ENCODE peak calls at places on chromosome 3, in six cellular contexts. One of them, this sample, is unnamed.

GRCh38 chr3:52204337-52205073 is 6.5 kb downstream of the ALAS1 start:
- DNase-seq in mesendoderm: no peak
- DNase-seq in H1: no peak
- DNase-seq in mesenchymal stem cell: no peak
- DNase-seq in IMR-90: peak; percentile 18
- DNase-seq in H9: no peak
- DNase-seq in this sample: no peak

GRCh38 chr3:105619651-105620050 is 249.2 kb downstream of the CBLB start:
- DNase-seq in IMR-90: no peak
- DNase-seq in H9: no peak
- DNase-seq in H1: no peak
- DNase-seq in mesendoderm: no peak
- DNase-seq in mesenchymal stem cell: no peak
- DNase-seq in this sample: no peak

GRCh38 chr3:196914866-196915265 is 27.5 kb downstream of the NCBP2 start:
- DNase-seq in H1: no peak
- DNase-seq in mesendoderm: peak; percentile 29
- DNase-seq in mesenchymal stem cell: no peak
- DNase-seq in H9: peak; percentile 53
- DNase-seq in IMR-90: no peak
- DNase-seq in this sample: no peak

GRCh38 chr3:95629802-95630201 is 1184.6 kb upstream of the EPHA6 start:
- DNase-seq in H9: no peak
- DNase-seq in mesenchymal stem cell: no peak
- DNase-seq in mesendoderm: peak; percentile 60
- DNase-seq in H1: no peak
- DNase-seq in IMR-90: no peak
- DNase-seq in this sample: no peak

GRCh38 chr3:196518999-196519737 is 4.0 kb upstream of the SMCO1 start:
- DNase-seq in mesendoderm: peak; percentile 85
- DNase-seq in H9: peak; percentile 73
- DNase-seq in H1: peak; percentile 85
- DNase-seq in mesenchymal stem cell: peak; percentile 64
- DNase-seq in IMR-90: peak; percentile 73
- DNase-seq in this sample: no peak

GRCh38 chr3:63968612-63969350 is 54.5 kb downstream of the PSMD6 start:
- DNase-seq in H9: no peak
- DNase-seq in IMR-90: peak; percentile 19
- DNase-seq in mesendoderm: no peak
- DNase-seq in H1: no peak
- DNase-seq in mesenchymal stem cell: no peak
- DNase-seq in this sample: no peak

GRCh38 chr3:119562307-119562961 is 3.0 kb upstream of the CD80 start:
- DNase-seq in mesendoderm: no peak
- DNase-seq in mesenchymal stem cell: peak; percentile 6
- DNase-seq in H9: no peak
- DNase-seq in H1: no peak
- DNase-seq in IMR-90: no peak
- DNase-seq in this sample: no peak

GRCh38 chr3:137010137-137010536 is 52.4 kb downstream of the IL20RB start:
- DNase-seq in IMR-90: no peak
- DNase-seq in H1: no peak
- DNase-seq in H9: no peak
- DNase-seq in mesenchymal stem cell: no peak
- DNase-seq in mesendoderm: no peak
- DNase-seq in this sample: no peak

GRCh38 chr3:106913111-106913698 is 464.0 kb upstream of the CCDC54 start:
- DNase-seq in H9: peak; percentile 75
- DNase-seq in H1: peak; percentile 72
- DNase-seq in mesendoderm: peak; percentile 91
- DNase-seq in IMR-90: peak; percentile 12
- DNase-seq in mesenchymal stem cell: peak; percentile 39
- DNase-seq in this sample: peak; percentile 8

GRCh38 chr3:169827712-169828111 is 15.0 kb upstream of the LRRC34 start:
- DNase-seq in mesenchymal stem cell: no peak
- DNase-seq in mesendoderm: no peak
- DNase-seq in H1: no peak
- DNase-seq in H9: no peak
- DNase-seq in IMR-90: no peak
- DNase-seq in this sample: no peak

GRCh38 chr3:10597733-10598132 is 92.3 kb upstream of the ATP2B2 start:
- DNase-seq in H1: no peak
- DNase-seq in IMR-90: no peak
- DNase-seq in mesenchymal stem cell: no peak
- DNase-seq in mesendoderm: no peak
- DNase-seq in H9: no peak
- DNase-seq in this sample: no peak

GRCh38 chr3:131714585-131715220 is 211.9 kb upstream of the MRPL3 start:
- DNase-seq in mesenchymal stem cell: no peak
- DNase-seq in H1: no peak
- DNase-seq in H9: no peak
- DNase-seq in IMR-90: no peak
- DNase-seq in mesendoderm: no peak
- DNase-seq in this sample: no peak

GRCh38 chr3:56683122-56683817 is at the start of gene TASOR:
- DNase-seq in IMR-90: peak; percentile 60
- DNase-seq in mesenchymal stem cell: peak; percentile 76
- DNase-seq in H9: peak; percentile 77
- DNase-seq in H1: peak; percentile 90
- DNase-seq in mesendoderm: peak; percentile 81
- DNase-seq in this sample: peak; percentile 51

GRCh38 chr3:158330820-158331219 is 220.9 kb downstream of the RSRC1 start:
- DNase-seq in H1: no peak
- DNase-seq in mesendoderm: peak; percentile 3
- DNase-seq in IMR-90: peak; percentile 40
- DNase-seq in H9: no peak
- DNase-seq in mesenchymal stem cell: peak; percentile 21
- DNase-seq in this sample: no peak

GRCh38 chr3:60809857-60810256 is 441.4 kb downstream of the FHIT start:
- DNase-seq in mesendoderm: peak; percentile 68
- DNase-seq in IMR-90: no peak
- DNase-seq in H9: no peak
- DNase-seq in H1: no peak
- DNase-seq in mesenchymal stem cell: peak; percentile 44
- DNase-seq in this sample: no peak

GRCh38 chr3:107690522-107691138 is 167.9 kb downstream of the BBX start:
- DNase-seq in mesendoderm: peak; percentile 69
- DNase-seq in mesenchymal stem cell: peak; percentile 68
- DNase-seq in H1: no peak
- DNase-seq in IMR-90: peak; percentile 73
- DNase-seq in H9: no peak
- DNase-seq in this sample: no peak

GRCh38 chr3:31695280-31696008 is 162.7 kb downstream of the STT3B start:
- DNase-seq in H1: no peak
- DNase-seq in mesendoderm: peak; percentile 92
- DNase-seq in mesenchymal stem cell: no peak
- DNase-seq in H9: peak; percentile 50
- DNase-seq in IMR-90: no peak
- DNase-seq in this sample: no peak

GRCh38 chr3:161050929-161051328 is 54.2 kb downstream of the B3GALNT1 start:
- DNase-seq in mesendoderm: no peak
- DNase-seq in H1: no peak
- DNase-seq in IMR-90: no peak
- DNase-seq in H9: no peak
- DNase-seq in mesenchymal stem cell: no peak
- DNase-seq in this sample: no peak

GRCh38 chr3:161057518-161057917 is 47.6 kb downstream of the B3GALNT1 start:
- DNase-seq in IMR-90: no peak
- DNase-seq in mesendoderm: no peak
- DNase-seq in H1: no peak
- DNase-seq in mesenchymal stem cell: no peak
- DNase-seq in H9: no peak
- DNase-seq in this sample: no peak

GRCh38 chr3:161055210-161055609 is 49.9 kb downstream of the B3GALNT1 start:
- DNase-seq in H1: no peak
- DNase-seq in mesendoderm: peak; percentile 17
- DNase-seq in IMR-90: no peak
- DNase-seq in H9: no peak
- DNase-seq in mesenchymal stem cell: no peak
- DNase-seq in this sample: no peak

GRCh38 chr3:161049683-161050248 is 55.4 kb downstream of the B3GALNT1 start:
- DNase-seq in mesenchymal stem cell: no peak
- DNase-seq in IMR-90: no peak
- DNase-seq in H1: no peak
- DNase-seq in H9: no peak
- DNase-seq in mesendoderm: peak; percentile 52
- DNase-seq in this sample: no peak

GRCh38 chr3:161051856-161052255 is 53.3 kb downstream of the B3GALNT1 start:
- DNase-seq in H9: no peak
- DNase-seq in H1: no peak
- DNase-seq in IMR-90: no peak
- DNase-seq in mesenchymal stem cell: no peak
- DNase-seq in mesendoderm: peak; percentile 3
- DNase-seq in this sample: no peak
- H2AK5ac ChIP-seq in H9: no peak overlapping the region
- H2AK5ac ChIP-seq in H1: no peak overlapping the region
- H2AK5ac ChIP-seq in IMR-90: no peak overlapping the region
- H2AK5ac ChIP-seq in mesenchymal stem cell: no peak overlapping the region
- H2AK5ac ChIP-seq in mesendoderm: no peak overlapping the region
- H2AK5ac ChIP-seq in this sample: no peak overlapping the region

GRCh38 chr3:29695201-29695904 is 414.5 kb downstream of the RBMS3 start:
- DNase-seq in mesendoderm: no peak
- DNase-seq in IMR-90: peak; percentile 86
- DNase-seq in H9: no peak
- DNase-seq in H1: no peak
- DNase-seq in mesenchymal stem cell: peak; percentile 84
- DNase-seq in this sample: no peak

GRCh38 chr3:29695905-29696238 is 415.0 kb downstream of the RBMS3 start:
- DNase-seq in H1: no peak
- DNase-seq in IMR-90: no peak
- DNase-seq in mesenchymal stem cell: no peak
- DNase-seq in mesendoderm: no peak
- DNase-seq in H9: no peak
- DNase-seq in this sample: no peak

GRCh38 chr3:29694783-29695182 is 413.9 kb downstream of the RBMS3 start:
- DNase-seq in H9: no peak
- DNase-seq in mesendoderm: peak; percentile 88
- DNase-seq in H1: no peak
- DNase-seq in IMR-90: peak; percentile 92
- DNase-seq in mesenchymal stem cell: peak; percentile 91
- DNase-seq in this sample: no peak

GRCh38 chr3:29697989-29698388 is 417.1 kb downstream of the RBMS3 start:
- DNase-seq in H9: no peak
- DNase-seq in mesendoderm: no peak
- DNase-seq in H1: no peak
- DNase-seq in IMR-90: peak; percentile 58
- DNase-seq in mesenchymal stem cell: peak; percentile 63
- DNase-seq in this sample: no peak

DNA sequence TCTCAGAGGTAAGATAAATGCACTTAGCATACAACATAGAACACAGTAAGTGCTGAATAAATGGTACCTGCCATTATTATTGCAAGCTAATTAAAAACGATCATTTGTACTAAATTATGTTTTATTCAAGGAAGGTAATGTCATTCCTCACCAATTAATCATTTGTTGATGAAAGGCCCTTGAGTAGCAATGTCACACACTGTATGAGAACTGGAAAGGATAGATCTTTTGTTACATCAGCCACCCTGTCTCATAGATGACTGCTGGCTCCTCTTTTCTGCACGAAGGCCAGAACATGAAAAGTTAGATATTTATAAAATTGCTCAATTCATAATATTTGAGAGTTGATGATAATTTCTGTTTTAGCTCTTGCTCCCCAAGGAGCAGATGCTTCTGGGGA is 415.4 kb downstream of the RBMS3 start:
- DNase-seq in IMR-90: no peak
- DNase-seq in mesenchymal stem cell: no peak
- DNase-seq in H9: no peak
- DNase-seq in mesendoderm: no peak
- DNase-seq in H1: no peak
- DNase-seq in this sample: no peak
- H3K18ac ChIP-seq in IMR-90: peak overlapping the region; percentile 100
- H3K18ac ChIP-seq in mesenchymal stem cell: peak overlapping the region; percentile 50
- H3K18ac ChIP-seq in H9: no peak overlapping the region
- H3K18ac ChIP-seq in mesendoderm: peak overlapping the region; percentile 84
- H3K18ac ChIP-seq in H1: no peak overlapping the region
- H3K18ac ChIP-seq in this sample: no peak overlapping the region

DNA sequence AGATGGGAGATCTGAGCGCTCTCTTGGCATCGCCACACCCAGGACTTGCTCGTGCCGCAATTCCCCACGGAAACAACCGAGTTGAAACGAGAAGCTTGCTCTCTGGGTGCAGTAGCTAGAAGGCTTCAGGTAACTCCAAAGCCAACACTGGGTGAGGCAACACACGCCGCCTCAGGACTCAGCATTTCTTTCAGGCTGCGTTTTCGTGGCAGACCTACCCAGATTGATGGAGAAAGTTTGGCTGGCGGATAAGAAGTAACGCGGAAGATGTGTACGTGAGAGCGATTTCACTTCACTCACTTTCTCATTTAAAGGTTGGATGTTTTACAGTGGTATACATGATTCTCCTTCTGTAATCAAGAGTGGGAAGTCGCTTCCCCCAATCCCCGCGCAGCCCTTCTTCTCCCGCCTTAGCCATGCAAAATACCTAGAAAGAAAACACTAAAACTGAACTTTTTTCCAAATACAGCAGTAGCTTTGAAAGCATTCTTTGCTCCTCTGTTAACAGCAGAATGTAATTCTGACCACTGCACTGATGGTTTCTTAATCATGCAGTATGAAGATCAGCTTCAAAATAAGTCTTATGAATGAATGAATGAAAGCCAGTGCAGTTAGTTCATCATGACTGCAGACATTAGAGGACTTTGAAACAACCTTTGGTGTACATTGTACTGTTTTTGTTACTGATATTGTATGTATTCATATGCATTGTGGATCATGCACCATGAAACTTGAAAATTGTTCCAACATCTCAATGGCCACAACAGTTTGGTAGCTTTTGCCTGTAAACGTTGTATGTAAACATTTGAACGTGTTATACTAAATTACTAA is 1.1 kb upstream of the TNIK start:
- DNase-seq in IMR-90: peak; percentile 44
- DNase-seq in H9: peak; percentile 60
- DNase-seq in H1: peak; percentile 75
- DNase-seq in mesenchymal stem cell: no peak
- DNase-seq in mesendoderm: peak; percentile 76
- DNase-seq in this sample: peak; percentile 12
- H2BK15ac ChIP-seq in IMR-90: peak overlapping the region; percentile 63
- H2BK15ac ChIP-seq in H9: no peak overlapping the region
- H2BK15ac ChIP-seq in H1: no peak overlapping the region
- H2BK15ac ChIP-seq in mesenchymal stem cell: no peak overlapping the region
- H2BK15ac ChIP-seq in mesendoderm: peak overlapping the region; percentile 12
- H2BK15ac ChIP-seq in this sample: no peak overlapping the region

DNA sequence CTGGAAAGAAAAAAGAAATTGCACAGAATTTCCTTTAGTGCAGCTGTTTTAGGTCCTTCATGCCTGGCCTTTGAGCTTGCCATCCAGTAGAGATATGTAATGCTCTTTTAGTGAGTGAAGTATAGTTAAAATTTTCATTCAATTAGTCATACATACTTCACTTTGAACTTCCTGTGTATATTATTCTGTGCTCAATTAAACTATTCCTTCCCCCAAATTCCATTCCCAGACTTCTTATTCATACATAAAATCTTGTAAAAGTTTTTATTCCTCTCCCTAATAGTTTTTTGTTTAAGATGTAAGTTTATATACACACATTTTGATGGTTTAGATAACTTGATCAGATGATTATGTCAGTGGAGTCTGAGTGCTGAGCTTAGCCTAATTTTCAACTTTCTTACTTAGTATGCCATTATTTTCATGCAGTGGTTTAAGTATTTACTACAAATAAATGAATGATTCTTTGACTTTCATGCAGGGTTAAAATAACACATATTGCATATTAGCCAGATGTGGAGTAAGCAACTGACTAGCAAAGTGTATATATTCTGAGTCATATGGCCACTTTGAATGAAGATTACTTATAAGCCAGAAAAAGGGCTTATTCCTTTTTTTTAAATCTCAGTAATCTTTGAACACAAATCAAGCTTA is 42.5 kb upstream of the ABHD10 start:
- DNase-seq in mesendoderm: no peak
- DNase-seq in mesenchymal stem cell: peak; percentile 74
- DNase-seq in IMR-90: peak; percentile 84
- DNase-seq in H9: no peak
- DNase-seq in H1: no peak
- DNase-seq in this sample: no peak
- H2AK5ac ChIP-seq in mesendoderm: no peak overlapping the region
- H2AK5ac ChIP-seq in mesenchymal stem cell: no peak overlapping the region
- H2AK5ac ChIP-seq in IMR-90: no peak overlapping the region
- H2AK5ac ChIP-seq in H9: no peak overlapping the region
- H2AK5ac ChIP-seq in H1: no peak overlapping the region
- H2AK5ac ChIP-seq in this sample: no peak overlapping the region